ENCODE peak calls at places on chromosome 7, in ten cellular contexts. F is stomach, A is lower lobe of right lung, P is heart left ventricle, I is fibroblast of the aortic adventitia, J is fibroblast of pulmonary artery, L is A549, C is K562, H is ovary, X is tibial artery. W is an unnamed sample.

GRCh38 chr7:15086171-15086745 is 183.7 kb upstream of the DGKB start:
- DNase-seq in F (no peak), A (no peak), P (no peak), I (peak), J (peak), L (no peak), C (no peak), H (no peak), X (no peak), W (no peak)

GRCh38 chr7:60706-61105 is 131.7 kb upstream of the FAM20C start:
- DNase-seq in F (no peak), A (peak), P (peak), I (no peak), J (no peak), L (no peak), C (no peak), H (no peak), X (no peak), W (no peak)

GRCh38 chr7:5218564-5219360 is 28.7 kb downstream of the WIPI2 start:
- DNase-seq in F (no peak), A (peak), P (no peak), I (no peak), J (no peak), L (no peak), C (no peak), H (no peak), X (peak), W (no peak)

GRCh38 chr7:26397786-26398435 is 106.2 kb downstream of the SNX10 start:
- DNase-seq in F (no peak), A (no peak), P (peak), I (no peak), J (peak), L (peak), C (peak), H (no peak), X (peak), W (no peak)

GRCh38 chr7:27254625-27255024 is 12.0 kb downstream of the EVX1 start:
- DNase-seq in F (no peak), A (no peak), P (no peak), I (no peak), J (no peak), L (no peak), C (no peak), H (no peak), X (no peak), W (no peak)

GRCh38 chr7:1677206-1678069 is 7.4 kb downstream of the ELFN1 start:
- DNase-seq in F (peak), A (no peak), P (no peak), I (no peak), J (no peak), L (no peak), C (no peak), H (no peak), X (no peak), W (no peak)

GRCh38 chr7:12025246-12025645 is 185.8 kb upstream of the TMEM106B start:
- DNase-seq in F (no peak), A (no peak), P (no peak), I (no peak), J (no peak), L (no peak), C (no peak), H (no peak), X (no peak), W (no peak)

GRCh38 chr7:148547946-148548345 is 42.6 kb upstream of the C7orf33 start:
- DNase-seq in F (no peak), A (no peak), P (no peak), I (no peak), J (no peak), L (no peak), C (no peak), H (no peak), X (no peak), W (no peak)

GRCh38 chr7:39688611-39689485 is 65.5 kb downstream of the RALA start:
- DNase-seq in F (no peak), A (no peak), P (no peak), I (peak), J (no peak), L (peak), C (no peak), H (no peak), X (no peak), W (no peak)

GRCh38 chr7:37349979-37350590 is 98.6 kb downstream of the ELMO1 start:
- DNase-seq in F (no peak), A (no peak), P (no peak), I (no peak), J (no peak), L (no peak), C (no peak), H (no peak), X (no peak), W (no peak)

GRCh38 chr7:157905740-157906461 is 569.1 kb downstream of the DNAJB6 start:
- DNase-seq in F (no peak), A (no peak), P (peak), I (no peak), J (no peak), L (no peak), C (peak), H (no peak), X (no peak), W (no peak)

GRCh38 chr7:16647435-16647960 is 1.5 kb downstream of the BZW2 start:
- DNase-seq in F (no peak), A (no peak), P (no peak), I (no peak), J (no peak), L (no peak), C (no peak), H (no peak), X (no peak), W (peak)

GRCh38 chr7:80359476-80359875 is 152.4 kb downstream of the GNAT3 start:
- DNase-seq in F (no peak), A (no peak), P (no peak), I (no peak), J (no peak), L (no peak), C (no peak), H (no peak), X (no peak), W (no peak)

GRCh38 chr7:27442446-27442845 is 199.8 kb downstream of the EVX1 start:
- DNase-seq in F (no peak), A (no peak), P (no peak), I (peak), J (peak), L (peak), C (no peak), H (no peak), X (no peak), W (peak)

GRCh38 chr7:151568951-151569652 is 49.4 kb upstream of the RHEB start:
- DNase-seq in F (no peak), A (no peak), P (no peak), I (no peak), J (no peak), L (no peak), C (no peak), H (no peak), X (no peak), W (no peak)

GRCh38 chr7:151572136-151572535 is 52.4 kb upstream of the RHEB start:
- DNase-seq in F (no peak), A (no peak), P (no peak), I (no peak), J (no peak), L (no peak), C (no peak), H (no peak), X (no peak), W (no peak)

GRCh38 chr7:151566897-151567320 is 47.2 kb upstream of the RHEB start:
- DNase-seq in F (no peak), A (no peak), P (no peak), I (peak), J (peak), L (no peak), C (no peak), H (no peak), X (peak), W (no peak)

GRCh38 chr7:151571471-151571870 is 51.8 kb upstream of the RHEB start:
- DNase-seq in F (no peak), A (no peak), P (no peak), I (no peak), J (no peak), L (no peak), C (no peak), H (no peak), X (no peak), W (no peak)

DNA sequence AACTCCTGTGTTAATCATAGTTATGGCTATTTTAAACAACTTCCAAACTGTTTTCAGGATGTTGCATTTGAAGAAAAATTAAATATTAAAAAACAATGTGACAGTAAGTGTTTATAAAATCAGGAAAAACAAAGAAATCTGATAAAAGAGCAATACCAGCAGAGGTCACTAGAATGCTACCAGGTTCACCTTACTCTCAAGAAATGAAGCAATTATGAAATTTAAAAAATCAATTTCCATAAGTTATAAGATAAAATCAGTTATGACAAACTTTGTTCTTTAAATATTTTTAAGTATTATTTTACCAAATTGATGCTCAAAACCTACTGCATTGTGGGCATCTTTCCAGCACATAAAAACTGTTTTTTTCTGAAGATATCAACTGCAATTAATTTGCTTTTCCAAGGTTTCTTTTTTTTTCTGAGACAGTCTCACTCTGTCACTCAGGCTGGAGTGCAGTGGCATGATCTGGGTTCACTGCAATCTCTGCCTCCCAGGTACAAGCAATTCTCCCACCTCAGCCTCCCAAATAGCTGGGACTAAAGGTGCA is 50.7 kb upstream of the RHEB start:
- DNase-seq in F (no peak), A (no peak), P (no peak), I (peak), J (peak), L (peak), C (no peak), H (no peak), X (no peak), W (peak)
- TF ChIP-seq CTCF in F (peak), A (peak), P (peak), I (peak), J (peak), L (peak), C (no peak), H (no peak), X (peak), W (peak)

GRCh38 chr7:98933321-98933720 is 55.0 kb downstream of the TRRAP start:
- DNase-seq in F (no peak), A (no peak), P (no peak), I (no peak), J (no peak), L (no peak), C (no peak), H (no peak), X (no peak), W (no peak)

GRCh38 chr7:98930464-98930863 is 52.1 kb downstream of the TRRAP start:
- DNase-seq in F (no peak), A (no peak), P (no peak), I (no peak), J (no peak), L (no peak), C (no peak), H (no peak), X (no peak), W (no peak)

GRCh38 chr7:98934267-98934666 is 55.9 kb downstream of the TRRAP start:
- DNase-seq in F (no peak), A (no peak), P (no peak), I (no peak), J (no peak), L (no peak), C (no peak), H (no peak), X (no peak), W (no peak)

GRCh38 chr7:98927125-98927524 is 48.8 kb downstream of the TRRAP start:
- DNase-seq in F (no peak), A (no peak), P (no peak), I (no peak), J (no peak), L (no peak), C (no peak), H (no peak), X (no peak), W (no peak)

GRCh38 chr7:98930921-98931320 is 52.6 kb downstream of the TRRAP start:
- DNase-seq in F (no peak), A (no peak), P (no peak), I (no peak), J (peak), L (no peak), C (no peak), H (no peak), X (no peak), W (no peak)
- H3K4me3 ChIP-seq in F (no peak), A (no peak), P (no peak), I (no peak), J (no peak), L (no peak), C (no peak), H (no peak), X (no peak), W (no peak)

DNA sequence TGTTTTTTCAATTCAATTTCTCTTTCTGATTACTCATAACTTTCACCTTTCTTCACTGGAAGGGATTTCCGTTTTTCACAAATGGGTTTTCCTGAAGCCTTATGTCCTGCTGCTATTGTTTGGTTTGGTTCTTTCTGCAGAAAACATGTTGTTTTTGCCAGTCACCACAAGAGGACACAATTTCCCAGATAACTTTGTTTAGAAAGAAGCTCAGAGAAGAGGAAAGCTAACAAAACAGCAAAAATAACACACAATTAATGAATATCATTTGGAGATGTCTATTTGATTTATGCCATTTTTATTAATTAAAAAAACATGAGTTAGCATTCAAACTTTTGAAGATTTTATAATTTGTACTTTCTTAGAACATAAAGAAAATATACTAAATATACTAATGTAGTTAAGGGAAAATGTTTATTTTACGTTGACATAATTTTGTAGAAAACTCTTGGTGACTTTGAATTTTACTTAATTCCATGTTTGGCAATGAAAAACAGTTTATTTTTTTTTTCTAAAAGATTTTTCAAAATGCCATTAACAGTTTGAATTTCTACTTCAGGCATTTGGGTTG is 4.7 kb upstream of the TWIST1 start:
- DNase-seq in F (no peak), A (no peak), P (no peak), I (peak), J (peak), L (peak), C (no peak), H (no peak), X (no peak), W (peak)
- TF ChIP-seq CTCF in F (no peak), A (no peak), P (no peak), I (peak), J (peak), L (peak), C (no peak), H (no peak), X (no peak), W (peak)

GRCh38 chr7:138440460-138440859 is 19.6 kb upstream of the TRIM24 start:
- DNase-seq in F (no peak), A (no peak), P (no peak), I (no peak), J (no peak), L (no peak), C (no peak), H (no peak), X (no peak), W (no peak)
- H3K4me3 ChIP-seq in F (no peak), A (no peak), P (no peak), I (no peak), J (no peak), L (no peak), C (no peak), H (no peak), X (no peak), W (no peak)

GRCh38 chr7:44222776-44223261 is 22.0 kb downstream of the YKT6 start:
- DNase-seq in F (no peak), A (peak), P (peak), I (no peak), J (no peak), L (no peak), C (no peak), H (no peak), X (no peak), W (no peak)

GRCh38 chr7:44220046-44220720 is 19.4 kb downstream of the YKT6 start:
- DNase-seq in F (no peak), A (peak), P (peak), I (no peak), J (no peak), L (no peak), C (no peak), H (no peak), X (no peak), W (no peak)

GRCh38 chr7:44222074-44222473 is 21.3 kb downstream of the YKT6 start:
- DNase-seq in F (no peak), A (peak), P (peak), I (no peak), J (no peak), L (no peak), C (no peak), H (no peak), X (no peak), W (no peak)

GRCh38 chr7:44220732-44221131 is 20.0 kb downstream of the YKT6 start:
- DNase-seq in F (no peak), A (peak), P (peak), I (no peak), J (no peak), L (no peak), C (no peak), H (no peak), X (no peak), W (no peak)

GRCh38 chr7:44221231-44221791 is 20.5 kb downstream of the YKT6 start:
- DNase-seq in F (no peak), A (peak), P (peak), I (no peak), J (no peak), L (no peak), C (peak), H (no peak), X (no peak), W (no peak)
- TF ChIP-seq CTCF in F (no peak), A (no peak), P (no peak), I (peak), J (peak), L (no peak), C (peak), H (no peak), X (no peak), W (no peak)

GRCh38 chr7:46000513-46000912 is 79.4 kb upstream of the IGFBP3 start:
- DNase-seq in F (no peak), A (no peak), P (no peak), I (no peak), J (no peak), L (no peak), C (no peak), H (no peak), X (no peak), W (no peak)

GRCh38 chr7:45993621-45994020 is 72.5 kb upstream of the IGFBP3 start:
- DNase-seq in F (no peak), A (no peak), P (no peak), I (no peak), J (no peak), L (no peak), C (no peak), H (no peak), X (no peak), W (no peak)

GRCh38 chr7:45999541-45999940 is 78.5 kb upstream of the IGFBP3 start:
- DNase-seq in F (no peak), A (no peak), P (no peak), I (no peak), J (no peak), L (no peak), C (no peak), H (no peak), X (no peak), W (no peak)

GRCh38 chr7:46003161-46003560 is 82.1 kb upstream of the IGFBP3 start:
- DNase-seq in F (no peak), A (no peak), P (no peak), I (no peak), J (no peak), L (no peak), C (no peak), H (no peak), X (no peak), W (no peak)

GRCh38 chr7:45998506-45998905 is 77.4 kb upstream of the IGFBP3 start:
- DNase-seq in F (no peak), A (no peak), P (no peak), I (no peak), J (no peak), L (no peak), C (no peak), H (no peak), X (no peak), W (no peak)
- H3K4me3 ChIP-seq in F (no peak), A (no peak), P (no peak), I (no peak), J (no peak), L (no peak), C (no peak), H (no peak), X (no peak), W (no peak)

DNA sequence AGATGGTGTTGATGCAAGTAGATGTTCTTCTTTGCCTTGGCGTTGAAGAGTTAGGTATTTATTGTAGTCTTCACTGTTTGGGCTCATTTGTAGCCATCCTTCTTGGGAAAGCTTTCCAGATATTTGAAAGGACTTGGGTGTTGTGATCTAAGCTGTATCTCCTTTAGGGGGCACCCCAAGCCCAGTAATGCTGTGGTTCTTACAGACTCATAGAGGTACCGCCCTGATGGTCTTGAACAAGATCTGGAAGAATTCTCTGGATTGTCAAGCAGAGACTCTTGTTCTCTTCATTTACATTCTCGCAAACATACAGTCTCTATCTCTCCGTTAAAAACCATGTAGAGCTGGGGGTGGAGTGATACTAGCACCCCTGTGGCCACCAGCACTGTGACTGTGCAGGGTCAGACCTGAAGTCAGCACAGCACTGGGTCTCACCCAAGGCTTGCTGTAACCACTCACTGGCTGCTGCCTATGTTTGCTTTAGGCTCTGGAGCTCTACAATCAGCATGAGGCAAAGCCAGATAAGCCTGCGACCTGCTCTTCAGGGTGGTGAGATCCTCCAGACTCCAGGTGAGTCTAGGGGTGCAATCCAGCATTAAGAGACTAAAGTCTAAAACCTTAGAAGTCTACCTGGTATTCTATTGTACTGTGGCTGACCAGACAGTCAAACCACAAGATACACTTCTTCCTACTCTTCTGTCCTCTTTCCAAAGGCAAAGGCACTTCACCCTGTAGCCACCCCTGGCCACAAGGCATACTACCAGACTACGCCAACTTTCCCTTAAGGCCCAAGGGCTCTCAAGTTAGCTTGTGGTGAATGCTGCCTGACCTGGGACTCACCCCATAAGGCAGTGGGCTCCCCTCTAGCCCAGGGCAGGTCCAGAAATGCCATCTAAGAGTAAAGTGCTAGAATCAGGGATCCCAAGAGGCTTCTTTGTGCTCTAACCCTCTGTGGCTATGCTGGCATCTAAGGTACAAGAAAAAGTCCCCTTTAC is 209.7 kb upstream of the TMEM196 start:
- DNase-seq in F (no peak), A (no peak), P (no peak), I (peak), J (peak), L (peak), C (no peak), H (peak), X (peak), W (peak)
- TF ChIP-seq CTCF in F (no peak), A (peak), P (no peak), I (peak), J (peak), L (peak), C (peak), H (no peak), X (no peak), W (peak)

GRCh38 chr7:72336382-72336886 is 75.7 kb downstream of the CALN1 start:
- DNase-seq in F (no peak), A (no peak), P (no peak), I (no peak), J (no peak), L (no peak), C (no peak), H (no peak), X (no peak), W (no peak)
- H3K4me3 ChIP-seq in F (peak), A (no peak), P (no peak), I (no peak), J (no peak), L (no peak), C (no peak), H (no peak), X (no peak), W (no peak)